ENCODE peak calls at places on chromosome 14, in nine cellular contexts. I is activated CD4-positive, alpha-beta T cell treated with anti-CD3 and anti-CD28 coated beads for 4 hours; M is NCI-H1105; H is HTR-8/SVneo; W is M059J; N is upper lobe of right lung; J is SW 1271; B is HS-27A; A is stimulated activated CD8-positive, alpha-beta memory T cell treated with anti-CD3 and anti-CD28 coated beads, Interleukin-15, amount 100 ng/mL, for 24 hours. G is an unnamed sample.

GRCh38 chr14:88228519-88229236 is 94.4 kb downstream of the KCNK10 start:
- DNase-seq in N (no peak), W (peak; percentile 10), H (no peak), I (no peak), A (no peak), M (no peak), J (no peak), B (no peak), G (peak; percentile 20)

GRCh38 chr14:41130274-41130673 is 476.4 kb upstream of the LRFN5 start:
- DNase-seq in I (no peak), A (no peak), N (no peak), M (no peak), B (no peak), J (no peak), W (no peak), H (no peak), G (no peak)

GRCh38 chr14:55440385-55440784 is at the start of gene TBPL2:
- DNase-seq in H (no peak), M (no peak), A (no peak), B (no peak), I (no peak), N (no peak), W (no peak), J (no peak), G (no peak)

GRCh38 chr14:99314623-99315022 is 42.6 kb upstream of the BCL11B start:
- DNase-seq in W (no peak), J (no peak), A (no peak), H (no peak), B (no peak), I (no peak), M (no peak), N (no peak), G (no peak)

GRCh38 chr14:55399912-55400311 is 11.7 kb downstream of the ATG14 start:
- DNase-seq in J (no peak), M (no peak), B (no peak), H (no peak), A (no peak), W (peak; percentile 41), N (no peak), I (no peak), G (no peak)

GRCh38 chr14:99381688-99382060 is 99.0 kb downstream of the SETD3 start:
- DNase-seq in I (no peak), W (no peak), J (no peak), M (no peak), B (no peak), A (no peak), H (no peak), N (no peak), G (no peak)

GRCh38 chr14:59103396-59103795 is 85.1 kb upstream of the DAAM1 start:
- DNase-seq in I (no peak), W (peak; percentile 57), N (no peak), B (no peak), J (no peak), M (no peak), A (no peak), H (no peak), G (no peak)

GRCh38 chr14:69333791-69334337 is 64.2 kb downstream of the ERH start:
- DNase-seq in I (no peak), W (no peak), J (no peak), A (no peak), H (no peak), B (no peak), M (no peak), N (no peak), G (no peak)

GRCh38 chr14:100858838-100859220 is 32.9 kb downstream of the MEG3 start:
- DNase-seq in B (no peak), J (no peak), I (no peak), N (no peak), M (no peak), H (no peak), A (no peak), W (no peak), G (no peak)

GRCh38 chr14:90700928-90701776 is 115.1 kb downstream of the TTC7B start:
- DNase-seq in H (no peak), W (no peak), J (no peak), B (no peak), A (no peak), N (no peak), M (no peak), I (no peak), G (no peak)

GRCh38 chr14:23101213-23101970 is 3.4 kb downstream of the CIROP start:
- DNase-seq in N (no peak), H (no peak), A (no peak), B (no peak), J (no peak), M (no peak), W (no peak), I (no peak), G (no peak)

GRCh38 chr14:54818201-54819133 is 84.2 kb downstream of the GCH1 start:
- DNase-seq in B (peak; percentile 33), W (peak; percentile 94), A (no peak), J (no peak), M (peak; percentile 46), H (peak; percentile 85), I (no peak), N (no peak), G (peak; percentile 64)

GRCh38 chr14:81449114-81449513 is 49.0 kb upstream of the STON2 start:
- DNase-seq in W (no peak), M (no peak), B (no peak), J (no peak), N (no peak), I (no peak), A (no peak), H (no peak), G (no peak)

GRCh38 chr14:96888593-96888992 is 91.4 kb downstream of the VRK1 start:
- DNase-seq in N (no peak), W (peak; percentile 2), J (no peak), A (no peak), M (no peak), H (no peak), I (no peak), B (no peak), G (no peak)

GRCh38 chr14:104931323-104931770 is 6.7 kb downstream of the PLD4 start:
- DNase-seq in I (no peak), B (no peak), H (no peak), M (no peak), J (no peak), W (no peak), N (no peak), A (no peak), G (no peak)

GRCh38 chr14:76829650-76830421 is 3.6 kb downstream of the LRRC74A start:
- DNase-seq in B (no peak), J (no peak), H (no peak), N (no peak), M (no peak), A (no peak), I (no peak), W (no peak), G (no peak)